ENCODE peak calls at places on chromosomes 13 and 19, in five cellular contexts. L is effector memory CD4-positive, alpha-beta T cell; R is CD4-positive, CD25-positive, alpha-beta regulatory T cell; M is cardiac muscle cell; O is IMR-90. A is an unnamed sample.
A peak's percentile ranks its signal among the peaks of the same experiment; 100 is the strongest.

GRCh38 chr13:107099661-107100060 is 531.7 kb upstream of the ARGLU1 start:
- DNase-seq in R (no peak), L (no peak), M (no peak), O (peak; percentile 93), A (no peak)

GRCh38 chr19:13987101-13987890 is 18.8 kb downstream of the RFX1 start:
- DNase-seq in O (no peak), L (no peak), M (no peak), R (no peak), A (no peak)

GRCh38 chr13:112106467-112107141 is 39.7 kb downstream of the SOX1 start:
- DNase-seq in O (no peak), M (no peak), L (no peak), R (no peak), A (no peak)

GRCh38 chr13:103289661-103290060 is 223.4 kb upstream of the SLC10A2 start:
- DNase-seq in M (no peak), O (no peak), R (no peak), L (no peak), A (no peak)

GRCh38 chr19:30540671-30541210 is 168.6 kb downstream of the ZNF536 start:
- DNase-seq in M (no peak), L (no peak), R (no peak), O (no peak), A (no peak)

GRCh38 chr19:44401787-44402115 is 343 bp upstream of the ZNF285 start:
- DNase-seq in L (no peak), M (no peak), R (no peak), O (no peak), A (no peak)

GRCh38 chr19:35107541-35107939 is 8.1 kb upstream of the FXYD3 start:
- DNase-seq in L (no peak), O (no peak), M (no peak), R (no peak), A (no peak)

GRCh38 chr13:95385808-95386207 is 84.6 kb upstream of the ABCC4 start:
- DNase-seq in O (no peak), L (no peak), R (no peak), M (no peak), A (no peak)

GRCh38 chr19:50341091-50341564 is 12.0 kb upstream of the KCNC3 start:
- DNase-seq in L (no peak), M (no peak), R (no peak), O (no peak), A (peak; percentile 47)

GRCh38 chr19:12314553-12314952 is 18.9 kb downstream of the ZNF563 start:
- DNase-seq in O (no peak), L (no peak), R (no peak), M (no peak), A (no peak)

GRCh38 chr19:33207040-33207620 is 13.0 kb downstream of the LRP3 start:
- DNase-seq in O (no peak), M (no peak), L (no peak), R (no peak), A (no peak)
- H3K4me1 ChIP-seq in O (no peaks in the 10 kb centered on the region), M (no peaks in the 10 kb centered on the region), L (no peaks in the 10 kb centered on the region), R (no peaks in the 10 kb centered on the region), A (no peaks in the 10 kb centered on the region)

GRCh38 chr13:48234652-48235099 is 1.7 kb downstream of the ITM2B start:
- DNase-seq in R (no peak), O (no peak), M (no peak), L (no peak), A (no peak)

GRCh38 chr13:48233886-48234488 is 981 bp downstream of the ITM2B start:
- DNase-seq in M (no peak), O (peak; percentile 61), R (no peak), L (no peak), A (no peak)

GRCh38 chr13:48235814-48236135 is 2.8 kb downstream of the ITM2B start:
- DNase-seq in O (no peak), R (no peak), L (no peak), M (peak; percentile 6), A (no peak)

GRCh38 chr13:48236528-48237353 is 3.7 kb downstream of the ITM2B start:
- DNase-seq in M (peak; percentile 9), O (no peak), R (no peak), L (no peak), A (no peak)

GRCh38 chr13:48235100-48235813 is 2.3 kb downstream of the ITM2B start:
- DNase-seq in M (peak; percentile 52), O (peak; percentile 25), L (no peak), R (no peak), A (peak; percentile 67)
- H3K4me3 ChIP-seq in M (peak overlapping the region; percentile 97), O (peak overlapping the region; percentile 9), L (peak overlapping the region; percentile 99), R (peak overlapping the region; percentile 99), A (peak overlapping the region; percentile 98)

DNA sequence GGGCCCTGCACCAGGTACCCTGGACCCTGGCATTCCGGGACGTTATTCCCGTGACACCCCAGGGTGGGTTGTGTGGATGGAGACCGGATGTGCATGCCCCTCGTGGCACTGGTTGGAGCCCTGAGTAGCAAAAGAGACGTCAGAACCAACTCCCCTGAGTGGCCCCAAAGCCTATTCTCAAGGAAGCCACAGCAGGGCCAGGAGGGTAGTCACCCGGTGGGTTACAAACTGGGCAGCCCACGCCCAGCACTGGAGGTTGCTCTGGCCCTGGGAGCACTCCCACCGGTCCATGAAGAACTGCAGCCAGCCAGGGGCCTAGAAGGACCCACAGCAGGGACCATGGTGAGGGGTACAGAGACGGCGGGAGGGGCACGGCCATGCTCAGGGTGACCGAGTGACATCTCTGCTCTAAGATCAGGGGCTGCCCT is 7.5 kb downstream of the KLF16 start:
- DNase-seq in L (no peak), R (no peak), M (no peak), O (peak; percentile 23), A (no peak)
- H3K27ac ChIP-seq in L (peak overlapping the region; percentile 86), R (peak overlapping the region; percentile 81), M (peak overlapping the region; percentile 59), O (peak overlapping the region; percentile 98), A (peak overlapping the region; percentile 99)

GRCh38 chr13:113852536-113853517 is 11.0 kb downstream of the GAS6 start:
- DNase-seq in O (no peak), M (no peak), R (no peak), L (no peak), A (peak; percentile 55)

GRCh38 chr13:113853518-113854237 is 10.2 kb downstream of the GAS6 start:
- DNase-seq in O (peak; percentile 44), R (no peak), M (no peak), L (no peak), A (peak; percentile 52)

GRCh38 chr13:113850722-113851479 is 13.0 kb downstream of the GAS6 start:
- DNase-seq in O (no peak), M (no peak), R (no peak), L (no peak), A (no peak)

GRCh38 chr13:113851480-113851803 is 12.4 kb downstream of the GAS6 start:
- DNase-seq in M (no peak), R (no peak), L (no peak), O (no peak), A (no peak)

GRCh38 chr13:113851826-113852535 is 11.9 kb downstream of the GAS6 start:
- DNase-seq in O (no peak), M (no peak), R (no peak), L (no peak), A (no peak)
- H3K4me1 ChIP-seq in O (peaks cover 60% of the 10 kb centered on the region), M (no peaks in the 10 kb centered on the region), R (peaks cover 8% of the 10 kb centered on the region), L (peaks cover 12% of the 10 kb centered on the region), A (peaks cover 81% of the 10 kb centered on the region)

GRCh38 chr19:17779281-17779930 is 15.5 kb upstream of the B3GNT3 start:
- DNase-seq in R (no peak), O (peak; percentile 15), L (no peak), M (no peak), A (peak; percentile 68)
- H3K4me3 ChIP-seq in R (no peak overlapping the region), O (no peak overlapping the region), L (no peak overlapping the region), M (no peak overlapping the region), A (no peak overlapping the region)

GRCh38 chr13:110330491-110331001 is 23.5 kb downstream of the COL4A2 start:
- DNase-seq in O (peak; percentile 83), R (no peak), M (no peak), L (no peak), A (peak; percentile 47)

GRCh38 chr13:110327036-110327790 is 20.1 kb downstream of the COL4A2 start:
- DNase-seq in O (no peak), R (no peak), L (no peak), M (no peak), A (no peak)

GRCh38 chr13:110328509-110328908 is 21.4 kb downstream of the COL4A2 start:
- DNase-seq in M (no peak), L (no peak), R (no peak), O (no peak), A (no peak)

GRCh38 chr13:110329798-110330461 is 22.8 kb downstream of the COL4A2 start:
- DNase-seq in R (no peak), O (peak; percentile 93), L (no peak), M (no peak), A (no peak)

GRCh38 chr13:110329258-110329657 is 22.2 kb downstream of the COL4A2 start:
- DNase-seq in M (no peak), O (no peak), R (no peak), L (no peak), A (no peak)
- H3K27ac ChIP-seq in M (no peak overlapping the region), O (peak overlapping the region; percentile 26), R (no peak overlapping the region), L (no peak overlapping the region), A (no peak overlapping the region)

DNA sequence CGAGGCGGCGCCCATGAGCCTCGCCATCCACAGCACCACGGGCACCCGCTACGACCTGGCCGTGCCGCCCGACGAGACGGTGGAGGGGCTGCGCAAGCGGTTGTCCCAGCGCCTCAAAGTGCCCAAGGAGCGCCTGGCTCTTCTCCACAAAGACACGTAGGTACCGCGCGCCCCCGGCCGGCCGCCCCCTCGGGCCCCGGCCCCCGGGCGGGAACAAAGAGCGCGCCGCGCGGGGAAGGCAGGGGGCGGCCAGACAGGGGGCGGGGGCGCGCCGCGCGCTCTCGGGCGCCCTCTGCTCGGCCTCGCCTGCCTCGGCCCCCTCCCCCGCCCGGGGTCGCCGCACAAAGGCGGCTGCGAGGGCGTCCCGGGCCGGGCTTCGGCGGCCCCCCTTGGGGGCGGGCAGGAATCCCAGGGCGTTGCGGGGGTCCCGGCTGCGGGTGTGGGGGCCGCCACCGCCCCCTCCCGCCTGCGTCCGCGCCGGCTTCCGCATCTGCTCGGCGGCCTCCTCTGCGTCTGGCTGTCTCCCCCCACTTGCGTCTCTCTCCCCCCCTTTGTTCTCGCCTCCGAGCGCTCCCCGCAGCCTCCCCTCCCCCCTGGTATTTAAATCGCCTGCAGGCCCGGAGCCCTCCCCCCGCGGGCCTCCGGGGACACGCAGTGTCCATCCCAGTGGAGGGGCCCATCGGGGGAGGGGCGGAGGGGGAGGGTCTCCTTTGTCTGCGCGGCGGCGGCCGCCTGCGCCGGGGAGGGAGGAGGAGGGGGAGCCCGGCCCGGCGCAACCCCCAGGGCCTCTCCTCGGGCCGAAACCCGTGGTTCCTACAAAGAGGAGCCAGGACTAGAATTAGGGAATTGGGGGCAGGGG is 2.2 kb downstream of the MIDN start:
- DNase-seq in R (peak; percentile 61), M (peak; percentile 88), O (peak; percentile 60), L (peak; percentile 50), A (peak; percentile 68)
- H3K4me1 ChIP-seq in R (peaks cover 47% of the 10 kb centered on the region), M (peaks cover 11% of the 10 kb centered on the region), O (peaks cover 25% of the 10 kb centered on the region), L (peaks cover 50% of the 10 kb centered on the region), A (peaks cover 7% of the 10 kb centered on the region)

A was measured in Peyer's patch.